ENCODE peak calls at places on chromosome 15, in ten cellular contexts. One of them, this sample, is unnamed.

GRCh38 chr15:78225783-78226541 is 8.4 kb downstream of the ACSBG1 start:
- DNase-seq in IMR-90: no peak
- DNase-seq in A549: no peak
- DNase-seq in breast epithelium: no peak
- DNase-seq in body of pancreas: no peak
- DNase-seq in adrenal gland: no peak
- DNase-seq in esophagus muscularis mucosa: no peak
- DNase-seq in transverse colon: no peak
- DNase-seq in suprapubic skin: no peak
- DNase-seq in thyroid gland: no peak
- DNase-seq in this sample: no peak

GRCh38 chr15:27845535-27846369 is 253.4 kb downstream of the OCA2 start:
- DNase-seq in IMR-90: no peak
- DNase-seq in A549: no peak
- DNase-seq in breast epithelium: no peak
- DNase-seq in body of pancreas: no peak
- DNase-seq in adrenal gland: no peak
- DNase-seq in esophagus muscularis mucosa: peak
- DNase-seq in transverse colon: no peak
- DNase-seq in suprapubic skin: no peak
- DNase-seq in thyroid gland: no peak
- DNase-seq in this sample: no peak

GRCh38 chr15:59410448-59410896 is 27.5 kb upstream of the FAM81A start:
- DNase-seq in IMR-90: no peak
- DNase-seq in A549: peak
- DNase-seq in breast epithelium: no peak
- DNase-seq in body of pancreas: peak
- DNase-seq in adrenal gland: no peak
- DNase-seq in esophagus muscularis mucosa: no peak
- DNase-seq in transverse colon: peak
- DNase-seq in suprapubic skin: no peak
- DNase-seq in thyroid gland: peak
- DNase-seq in this sample: no peak

GRCh38 chr15:78228356-78228996 is 5.9 kb downstream of the ACSBG1 start:
- DNase-seq in IMR-90: no peak
- DNase-seq in A549: no peak
- DNase-seq in breast epithelium: no peak
- DNase-seq in body of pancreas: no peak
- DNase-seq in adrenal gland: no peak
- DNase-seq in esophagus muscularis mucosa: no peak
- DNase-seq in transverse colon: no peak
- DNase-seq in suprapubic skin: no peak
- DNase-seq in thyroid gland: no peak
- DNase-seq in this sample: no peak

GRCh38 chr15:99953886-99954285 is 220.6 kb upstream of the LYSMD4 start:
- DNase-seq in IMR-90: no peak
- DNase-seq in A549: no peak
- DNase-seq in breast epithelium: no peak
- DNase-seq in body of pancreas: no peak
- DNase-seq in adrenal gland: no peak
- DNase-seq in esophagus muscularis mucosa: peak
- DNase-seq in transverse colon: no peak
- DNase-seq in suprapubic skin: peak
- DNase-seq in thyroid gland: no peak
- DNase-seq in this sample: no peak

GRCh38 chr15:38877471-38877870 is 312.9 kb upstream of the RASGRP1 start:
- DNase-seq in IMR-90: no peak
- DNase-seq in A549: no peak
- DNase-seq in breast epithelium: no peak
- DNase-seq in body of pancreas: no peak
- DNase-seq in adrenal gland: no peak
- DNase-seq in esophagus muscularis mucosa: no peak
- DNase-seq in transverse colon: no peak
- DNase-seq in suprapubic skin: no peak
- DNase-seq in thyroid gland: no peak
- DNase-seq in this sample: no peak

GRCh38 chr15:93252780-93253179 is 163.8 kb upstream of the RGMA start:
- DNase-seq in IMR-90: no peak
- DNase-seq in A549: no peak
- DNase-seq in breast epithelium: no peak
- DNase-seq in body of pancreas: no peak
- DNase-seq in adrenal gland: no peak
- DNase-seq in esophagus muscularis mucosa: no peak
- DNase-seq in transverse colon: no peak
- DNase-seq in suprapubic skin: no peak
- DNase-seq in thyroid gland: no peak
- DNase-seq in this sample: no peak

GRCh38 chr15:40930430-40931299 is 1.5 kb downstream of the DLL4 start:
- DNase-seq in IMR-90: peak
- DNase-seq in A549: no peak
- DNase-seq in breast epithelium: no peak
- DNase-seq in body of pancreas: peak
- DNase-seq in adrenal gland: no peak
- DNase-seq in esophagus muscularis mucosa: no peak
- DNase-seq in transverse colon: peak
- DNase-seq in suprapubic skin: peak
- DNase-seq in thyroid gland: peak
- DNase-seq in this sample: no peak

DNA sequence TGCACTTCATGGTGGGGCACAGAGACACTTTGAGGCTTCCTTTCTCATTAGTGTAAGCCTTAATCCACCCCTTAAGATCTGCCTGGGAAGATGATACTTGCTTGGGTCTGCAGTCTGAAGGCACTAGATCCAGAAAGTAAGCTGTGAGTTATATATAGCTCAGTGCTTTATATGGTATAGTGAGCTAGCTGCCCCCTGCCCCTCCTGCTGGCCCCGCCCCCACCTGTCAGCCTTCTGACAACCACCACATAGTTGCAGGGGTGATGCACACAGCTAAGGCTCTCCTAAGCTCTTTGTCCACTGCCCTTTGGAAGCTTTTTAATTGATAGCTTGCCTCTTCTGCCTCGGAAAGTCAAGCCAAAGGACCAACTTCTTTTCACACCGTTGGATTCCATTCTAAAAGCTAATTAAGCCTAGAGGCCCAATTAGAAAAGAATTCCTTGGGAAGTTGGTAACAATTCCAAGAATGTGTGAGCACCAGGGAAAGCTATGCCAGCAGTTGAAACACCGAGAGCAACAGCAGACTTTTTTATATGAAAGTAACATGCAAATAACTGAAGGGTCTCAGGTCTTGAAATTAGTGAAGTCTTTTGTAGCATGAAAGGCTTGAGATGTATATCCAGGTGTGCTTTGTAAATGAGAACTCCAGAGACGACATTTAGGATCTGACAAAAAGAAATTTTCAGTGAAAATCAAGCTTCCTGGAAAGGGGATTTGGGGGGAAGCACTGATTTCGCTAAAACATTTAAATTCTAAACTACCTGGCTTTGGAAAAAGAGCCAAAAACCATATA is 2.3 kb downstream of the TPM1 start:
- DNase-seq in IMR-90: peak
- DNase-seq in A549: no peak
- DNase-seq in breast epithelium: no peak
- DNase-seq in body of pancreas: peak
- DNase-seq in adrenal gland: no peak
- DNase-seq in esophagus muscularis mucosa: no peak
- DNase-seq in transverse colon: no peak
- DNase-seq in suprapubic skin: no peak
- DNase-seq in thyroid gland: no peak
- DNase-seq in this sample: no peak
- TF ChIP-seq POLR2A in IMR-90: peak
- TF ChIP-seq POLR2A in A549: no peak
- TF ChIP-seq POLR2A in breast epithelium: no peak
- TF ChIP-seq POLR2A in body of pancreas: no peak
- TF ChIP-seq POLR2A in adrenal gland: no peak
- TF ChIP-seq POLR2A in esophagus muscularis mucosa: peak
- TF ChIP-seq POLR2A in transverse colon: peak
- TF ChIP-seq POLR2A in suprapubic skin: no peak
- TF ChIP-seq POLR2A in thyroid gland: no peak
- TF ChIP-seq POLR2A in this sample: no peak

GRCh38 chr15:60536951-60537350 is 58.0 kb upstream of the ICE2 start:
- DNase-seq in IMR-90: no peak
- DNase-seq in A549: no peak
- DNase-seq in breast epithelium: no peak
- DNase-seq in body of pancreas: no peak
- DNase-seq in adrenal gland: no peak
- DNase-seq in esophagus muscularis mucosa: no peak
- DNase-seq in transverse colon: no peak
- DNase-seq in suprapubic skin: no peak
- DNase-seq in thyroid gland: no peak
- DNase-seq in this sample: no peak

GRCh38 chr15:60536314-60536713 is 57.4 kb upstream of the ICE2 start:
- DNase-seq in IMR-90: no peak
- DNase-seq in A549: no peak
- DNase-seq in breast epithelium: no peak
- DNase-seq in body of pancreas: no peak
- DNase-seq in adrenal gland: no peak
- DNase-seq in esophagus muscularis mucosa: no peak
- DNase-seq in transverse colon: no peak
- DNase-seq in suprapubic skin: no peak
- DNase-seq in thyroid gland: no peak
- DNase-seq in this sample: no peak

GRCh38 chr15:60539881-60540613 is 61.1 kb upstream of the ICE2 start:
- DNase-seq in IMR-90: no peak
- DNase-seq in A549: no peak
- DNase-seq in breast epithelium: no peak
- DNase-seq in body of pancreas: no peak
- DNase-seq in adrenal gland: no peak
- DNase-seq in esophagus muscularis mucosa: no peak
- DNase-seq in transverse colon: no peak
- DNase-seq in suprapubic skin: no peak
- DNase-seq in thyroid gland: no peak
- DNase-seq in this sample: no peak

GRCh38 chr15:60538129-60538528 is 59.2 kb upstream of the ICE2 start:
- DNase-seq in IMR-90: no peak
- DNase-seq in A549: no peak
- DNase-seq in breast epithelium: no peak
- DNase-seq in body of pancreas: no peak
- DNase-seq in adrenal gland: no peak
- DNase-seq in esophagus muscularis mucosa: peak
- DNase-seq in transverse colon: no peak
- DNase-seq in suprapubic skin: no peak
- DNase-seq in thyroid gland: no peak
- DNase-seq in this sample: no peak

DNA sequence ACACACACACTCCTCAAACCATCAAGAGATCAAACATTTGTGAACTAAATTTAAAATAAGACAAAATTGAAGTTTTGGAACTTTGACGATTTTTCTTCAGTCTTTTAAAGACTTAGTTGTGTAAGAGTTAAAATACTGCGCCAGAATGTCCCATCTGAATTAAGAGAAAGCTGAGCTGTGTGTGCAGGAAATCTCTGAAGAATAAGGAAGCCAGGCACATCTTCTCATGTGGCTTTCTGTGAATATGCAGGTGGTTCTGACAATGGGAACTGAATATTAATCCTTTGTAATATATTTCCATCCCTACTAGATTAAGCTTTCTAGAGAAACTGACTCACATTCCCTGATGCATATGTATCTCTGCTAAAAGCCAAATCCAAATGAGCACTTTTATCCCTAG is 60.1 kb upstream of the ICE2 start:
- DNase-seq in IMR-90: no peak
- DNase-seq in A549: no peak
- DNase-seq in breast epithelium: no peak
- DNase-seq in body of pancreas: no peak
- DNase-seq in adrenal gland: no peak
- DNase-seq in esophagus muscularis mucosa: no peak
- DNase-seq in transverse colon: no peak
- DNase-seq in suprapubic skin: no peak
- DNase-seq in thyroid gland: no peak
- DNase-seq in this sample: no peak
- H3K27ac ChIP-seq in IMR-90: no peak
- H3K27ac ChIP-seq in A549: no peak
- H3K27ac ChIP-seq in breast epithelium: no peak
- H3K27ac ChIP-seq in body of pancreas: no peak
- H3K27ac ChIP-seq in adrenal gland: peak
- H3K27ac ChIP-seq in esophagus muscularis mucosa: no peak
- H3K27ac ChIP-seq in transverse colon: no peak
- H3K27ac ChIP-seq in suprapubic skin: no peak
- H3K27ac ChIP-seq in thyroid gland: no peak
- H3K27ac ChIP-seq in this sample: no peak

GRCh38 chr15:31216210-31216911 is 110.3 kb upstream of the KLF13 start:
- DNase-seq in IMR-90: no peak
- DNase-seq in A549: peak
- DNase-seq in breast epithelium: peak
- DNase-seq in body of pancreas: peak
- DNase-seq in adrenal gland: peak
- DNase-seq in esophagus muscularis mucosa: peak
- DNase-seq in transverse colon: peak
- DNase-seq in suprapubic skin: peak
- DNase-seq in thyroid gland: peak
- DNase-seq in this sample: peak

GRCh38 chr15:31214864-31215489 is 111.7 kb upstream of the KLF13 start:
- DNase-seq in IMR-90: no peak
- DNase-seq in A549: no peak
- DNase-seq in breast epithelium: peak
- DNase-seq in body of pancreas: peak
- DNase-seq in adrenal gland: no peak
- DNase-seq in esophagus muscularis mucosa: no peak
- DNase-seq in transverse colon: peak
- DNase-seq in suprapubic skin: no peak
- DNase-seq in thyroid gland: peak
- DNase-seq in this sample: no peak

GRCh38 chr15:31217067-31217466 is 109.6 kb upstream of the KLF13 start:
- DNase-seq in IMR-90: no peak
- DNase-seq in A549: no peak
- DNase-seq in breast epithelium: no peak
- DNase-seq in body of pancreas: no peak
- DNase-seq in adrenal gland: no peak
- DNase-seq in esophagus muscularis mucosa: no peak
- DNase-seq in transverse colon: peak
- DNase-seq in suprapubic skin: no peak
- DNase-seq in thyroid gland: no peak
- DNase-seq in this sample: no peak

GRCh38 chr15:31214158-31214863 is 112.3 kb upstream of the KLF13 start:
- DNase-seq in IMR-90: no peak
- DNase-seq in A549: no peak
- DNase-seq in breast epithelium: no peak
- DNase-seq in body of pancreas: no peak
- DNase-seq in adrenal gland: no peak
- DNase-seq in esophagus muscularis mucosa: no peak
- DNase-seq in transverse colon: no peak
- DNase-seq in suprapubic skin: no peak
- DNase-seq in thyroid gland: no peak
- DNase-seq in this sample: no peak

GRCh38 chr15:31215490-31216209 is 111.0 kb upstream of the KLF13 start:
- DNase-seq in IMR-90: no peak
- DNase-seq in A549: peak
- DNase-seq in breast epithelium: peak
- DNase-seq in body of pancreas: peak
- DNase-seq in adrenal gland: peak
- DNase-seq in esophagus muscularis mucosa: no peak
- DNase-seq in transverse colon: peak
- DNase-seq in suprapubic skin: peak
- DNase-seq in thyroid gland: peak
- DNase-seq in this sample: peak
- TF ChIP-seq CTCF in IMR-90: peak
- TF ChIP-seq CTCF in A549: peak
- TF ChIP-seq CTCF in breast epithelium: peak
- TF ChIP-seq CTCF in body of pancreas: peak
- TF ChIP-seq CTCF in adrenal gland: peak
- TF ChIP-seq CTCF in esophagus muscularis mucosa: peak
- TF ChIP-seq CTCF in transverse colon: peak
- TF ChIP-seq CTCF in suprapubic skin: peak
- TF ChIP-seq CTCF in thyroid gland: peak
- TF ChIP-seq CTCF in this sample: peak

GRCh38 chr15:57032338-57032737 is 113.9 kb downstream of the TCF12 start:
- DNase-seq in IMR-90: no peak
- DNase-seq in A549: no peak
- DNase-seq in breast epithelium: no peak
- DNase-seq in body of pancreas: no peak
- DNase-seq in adrenal gland: no peak
- DNase-seq in esophagus muscularis mucosa: no peak
- DNase-seq in transverse colon: no peak
- DNase-seq in suprapubic skin: no peak
- DNase-seq in thyroid gland: no peak
- DNase-seq in this sample: no peak
- TF ChIP-seq POLR2A in IMR-90: no peak
- TF ChIP-seq POLR2A in A549: no peak
- TF ChIP-seq POLR2A in breast epithelium: no peak
- TF ChIP-seq POLR2A in body of pancreas: no peak
- TF ChIP-seq POLR2A in adrenal gland: no peak
- TF ChIP-seq POLR2A in esophagus muscularis mucosa: no peak
- TF ChIP-seq POLR2A in transverse colon: no peak
- TF ChIP-seq POLR2A in suprapubic skin: no peak
- TF ChIP-seq POLR2A in thyroid gland: no peak
- TF ChIP-seq POLR2A in this sample: no peak

This sample was measured in ovary.